ENCODE peak calls at places on chromosomes 5 and 9, in seven cellular contexts. V is AG09319, J is NB4, L is mammary epithelial cell, Q is cardiac muscle cell, A is MCF 10A, C is fibroblast of lung. E is an unnamed sample.

GRCh38 chr5:112630246-112631009 is 107.3 kb upstream of the APC start:
- DNase-seq in C (no peak), V (no peak), A (peak), J (no peak), Q (no peak), L (no peak), E (no peak)

GRCh38 chr9:89597711-89598707 is 6.8 kb upstream of the GADD45G start:
- DNase-seq in Q (peak), L (peak), A (peak), J (peak), V (no peak), C (peak), E (peak)

GRCh38 chr9:92728831-92729734 is 35.5 kb downstream of the BICD2 start:
- DNase-seq in A (no peak), J (peak), L (no peak), C (no peak), Q (no peak), V (no peak), E (no peak)

GRCh38 chr5:146560205-146560812 is 44.3 kb upstream of the GPR151 start:
- DNase-seq in J (no peak), V (no peak), A (no peak), Q (peak), C (no peak), L (no peak), E (no peak)

GRCh38 chr5:158203256-158203655 is 344.3 kb upstream of the CLINT1 start:
- DNase-seq in Q (peak), C (no peak), J (no peak), L (no peak), V (no peak), A (no peak), E (no peak)

GRCh38 chr5:1890296-1890695 is 7.6 kb upstream of the IRX4 start:
- DNase-seq in J (no peak), L (no peak), A (no peak), V (no peak), Q (no peak), C (no peak), E (no peak)

GRCh38 chr5:180487556-180487955 is 6.6 kb upstream of the CNOT6 start:
- DNase-seq in L (no peak), C (no peak), Q (no peak), J (no peak), V (no peak), A (no peak), E (no peak)

GRCh38 chr9:122190597-122191381 is 31.1 kb downstream of the MORN5 start:
- DNase-seq in V (no peak), Q (no peak), A (no peak), L (peak), J (no peak), C (no peak), E (no peak)

GRCh38 chr9:4180907-4181605 is 118.8 kb downstream of the GLIS3 start:
- DNase-seq in J (no peak), Q (no peak), V (no peak), C (no peak), A (peak), L (peak), E (no peak)

GRCh38 chr5:175700991-175701390 is 43.1 kb downstream of the HRH2 start:
- DNase-seq in C (no peak), L (no peak), J (peak), A (peak), Q (peak), V (no peak), E (no peak)

GRCh38 chr9:96612105-96612965 is 7.3 kb downstream of the CDC14B start:
- DNase-seq in A (peak), L (peak), Q (peak), V (peak), J (no peak), C (peak), E (no peak)

GRCh38 chr5:120464627-120465280 is 654 bp downstream of the PRR16 start:
- DNase-seq in A (peak), J (peak), Q (peak), C (peak), L (peak), V (no peak), E (no peak)

GRCh38 chr9:76516350-76516749 is 57.4 kb downstream of the GCNT1 start:
- DNase-seq in J (no peak), A (no peak), L (peak), V (no peak), Q (no peak), C (peak), E (no peak)

GRCh38 chr9:21479152-21479702 is 2.9 kb downstream of the IFNE start:
- DNase-seq in V (no peak), C (no peak), L (no peak), J (no peak), Q (no peak), A (peak), E (no peak)

GRCh38 chr5:438481-438981 is 4.4 kb upstream of the EXOC3 start:
- DNase-seq in L (no peak), J (peak), Q (no peak), V (no peak), A (no peak), C (no peak), E (no peak)

GRCh38 chr5:139574641-139575312 is 13.6 kb downstream of the UBE2D2 start:
- DNase-seq in Q (peak), A (peak), L (no peak), V (no peak), J (peak), C (peak), E (no peak)

GRCh38 chr5:112694853-112695709 is 42.6 kb upstream of the APC start:
- DNase-seq in A (peak), L (peak), C (peak), Q (peak), V (peak), J (peak), E (no peak)

GRCh38 chr5:113166710-113167366 is 190.2 kb downstream of the DCP2 start:
- DNase-seq in J (no peak), C (peak), V (no peak), Q (peak), L (peak), A (peak), E (no peak)

GRCh38 chr9:33263936-33264472 is 504 bp downstream of the BAG1 start:
- DNase-seq in V (no peak), C (peak), A (peak), L (no peak), J (peak), Q (no peak), E (peak)

GRCh38 chr5:132417461-132417860 is 48.0 kb downstream of the SLC22A5 start:
- DNase-seq in V (no peak), J (no peak), Q (no peak), A (no peak), L (no peak), C (no peak), E (no peak)

GRCh38 chr9:18163146-18163545 is 310.8 kb upstream of the ADAMTSL1 start:
- DNase-seq in C (no peak), A (no peak), Q (no peak), J (no peak), L (no peak), V (no peak), E (no peak)

GRCh38 chr9:38145526-38146053 is 76.6 kb upstream of the SHB start:
- DNase-seq in C (no peak), Q (no peak), L (no peak), J (no peak), V (no peak), A (no peak), E (no peak)

GRCh38 chr5:141783599-141784296 is 94.5 kb downstream of the PCDH1 start:
- DNase-seq in V (no peak), J (no peak), C (no peak), L (peak), Q (no peak), A (peak), E (no peak)

GRCh38 chr9:130635306-130635705 is 29.1 kb upstream of the PRDM12 start:
- DNase-seq in J (no peak), Q (no peak), C (no peak), V (no peak), L (no peak), A (no peak), E (no peak)

GRCh38 chr9:126009047-126009446 is 261.9 kb downstream of the PBX3 start:
- DNase-seq in L (no peak), Q (no peak), A (no peak), C (no peak), V (no peak), J (peak), E (no peak)

GRCh38 chr5:6162175-6162574 is 216.2 kb downstream of the MED10 start:
- DNase-seq in C (no peak), V (no peak), Q (peak), A (no peak), L (no peak), J (no peak), E (no peak)

GRCh38 chr9:101625871-101626270 is 31.1 kb upstream of the PPP3R2 start:
- DNase-seq in L (no peak), Q (no peak), C (no peak), J (peak), V (no peak), A (no peak), E (no peak)

GRCh38 chr5:74596930-74597329 is 43.6 kb downstream of the ENC1 start:
- DNase-seq in V (no peak), L (no peak), C (no peak), A (no peak), Q (no peak), J (no peak), E (no peak)

GRCh38 chr5:133303298-133303697 is 251.5 kb downstream of the HSPA4 start:
- DNase-seq in C (no peak), Q (no peak), V (no peak), J (no peak), L (no peak), A (no peak), E (no peak)

GRCh38 chr5:130136300-130136699 is 232.0 kb downstream of the CHSY3 start:
- DNase-seq in C (peak), A (no peak), Q (peak), L (no peak), J (no peak), V (no peak), E (no peak)

GRCh38 chr9:72292874-72293607 is 72.0 kb downstream of the ZFAND5 start:
- DNase-seq in C (peak), V (no peak), Q (peak), L (peak), J (peak), A (peak), E (no peak)

GRCh38 chr5:32074401-32074800 is 99.7 kb downstream of the GOLPH3 start:
- DNase-seq in C (no peak), A (no peak), Q (no peak), V (no peak), J (no peak), L (no peak), E (no peak)
- TF ChIP-seq CTCF in C (no peak), A (no peak), Q (no peak), V (no peak), J (no peak), L (no peak), E (peak)

GRCh38 chr9:115972802-115973201 is 180.8 kb upstream of the PAPPA start:
- DNase-seq in V (no peak), A (no peak), C (no peak), L (no peak), Q (no peak), J (no peak), E (no peak)
- TF ChIP-seq CTCF in V (no peak), A (no peak), C (no peak), L (no peak), Q (no peak), J (no peak), E (no peak)

DNA sequence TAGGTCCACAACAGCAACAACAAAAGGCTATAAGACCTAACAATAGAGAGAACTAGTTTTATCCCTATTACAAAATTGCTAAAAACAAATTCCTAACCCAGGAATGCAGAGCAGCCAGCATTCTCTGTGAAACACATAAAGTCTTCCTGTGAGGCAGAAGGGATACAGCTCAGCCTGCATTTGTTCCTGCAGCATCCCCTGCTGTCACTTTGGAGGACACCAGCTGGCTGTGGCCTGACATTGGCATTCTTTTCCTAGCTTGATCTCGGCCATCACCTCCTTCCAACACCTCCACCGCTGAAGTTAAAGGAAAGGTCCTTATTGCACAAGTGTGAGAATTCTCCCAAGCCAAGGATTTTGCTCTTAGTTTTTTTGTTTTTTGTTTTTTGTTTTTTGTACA is 186.1 kb downstream of the SNCAIP start:
- DNase-seq in J (no peak), Q (peak), A (no peak), C (peak), L (no peak), V (no peak), E (no peak)
- TF ChIP-seq CTCF in J (no peak), Q (peak), A (peak), C (peak), L (peak), V (peak), E (peak)

DNA sequence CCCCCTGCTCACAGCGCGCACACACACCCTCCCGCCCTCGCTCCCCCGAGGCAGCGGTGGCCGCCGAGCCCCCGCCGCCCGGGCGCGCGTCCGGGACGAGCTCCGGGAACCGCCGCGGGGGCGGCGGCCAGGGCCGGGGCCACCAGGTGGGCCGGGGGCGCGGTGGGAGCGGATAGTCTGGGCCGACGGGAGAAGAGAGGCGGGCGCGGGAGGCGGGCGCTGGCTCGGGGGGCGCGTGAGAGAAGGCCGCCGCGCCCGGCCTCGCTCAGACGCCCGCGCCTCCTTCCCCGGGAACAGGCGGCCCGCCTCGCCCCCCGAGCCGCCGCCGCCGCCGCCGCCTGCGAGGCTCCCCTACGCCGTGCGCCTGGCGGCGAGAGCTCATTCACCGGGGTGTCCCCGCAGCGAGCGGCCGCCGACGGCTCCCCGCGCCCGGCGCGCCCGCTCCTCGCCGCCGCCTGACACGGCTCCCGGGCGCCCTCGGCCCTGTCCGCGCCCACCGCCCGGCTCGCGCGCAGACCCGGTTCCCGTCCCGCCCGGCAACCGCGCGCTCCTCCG is at the start of gene GNAQ:
- DNase-seq in A (peak), L (no peak), J (peak), V (no peak), Q (no peak), C (peak), E (peak)
- TF ChIP-seq CTCF in A (no peak), L (no peak), J (no peak), V (no peak), Q (no peak), C (no peak), E (no peak)

GRCh38 chr5:63398346-63398745 is 563.9 kb downstream of the HTR1A start:
- DNase-seq in V (no peak), J (no peak), Q (no peak), A (peak), C (no peak), L (peak), E (no peak)

GRCh38 chr5:63400079-63400478 is 562.2 kb downstream of the HTR1A start:
- DNase-seq in J (no peak), Q (peak), A (no peak), V (no peak), L (no peak), C (no peak), E (no peak)

DNA sequence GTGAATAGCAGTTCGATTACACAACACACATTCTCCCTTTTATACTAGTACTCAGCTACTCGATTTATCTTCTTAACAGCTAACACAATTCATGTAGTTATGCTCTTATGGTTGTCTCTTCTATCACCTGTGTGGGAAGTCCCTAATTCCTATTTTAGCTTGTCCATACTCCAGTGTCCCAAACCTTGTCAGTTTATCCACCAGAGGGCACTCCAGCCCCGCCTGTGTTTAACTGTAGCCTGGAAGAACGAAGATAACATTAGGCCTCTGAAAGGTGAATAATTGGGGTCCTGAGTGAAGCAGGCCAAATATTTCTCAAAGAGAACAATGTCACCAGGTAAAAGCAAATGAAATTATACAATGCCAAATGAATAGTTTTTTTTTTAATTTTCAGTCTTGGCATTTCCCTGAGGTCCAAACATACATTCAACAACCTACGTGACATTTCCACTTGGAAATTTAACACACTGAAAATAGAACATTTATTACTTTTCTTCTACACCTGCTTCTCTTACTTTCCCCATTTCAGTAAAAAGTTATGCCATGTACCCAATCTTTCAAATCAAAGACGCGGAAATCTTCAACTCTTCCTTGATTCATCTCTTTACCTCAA is 560.7 kb downstream of the HTR1A start:
- DNase-seq in A (peak), C (peak), Q (peak), L (peak), J (peak), V (no peak), E (peak)
- TF ChIP-seq CTCF in A (peak), C (peak), Q (peak), L (peak), J (peak), V (peak), E (peak)

E was measured in progenitor cell of endocrine pancreas.